ENCODE peak calls at places on chromosomes 11 and 22, in five cellular contexts. One of them, this sample, is unnamed.

GRCh38 chr11:106974831-106975230 is 43.4 kb downstream of the GUCY1A2 start:
- DNase-seq in upper lobe of right lung: no peak
- DNase-seq in spleen: no peak
- DNase-seq in cardiac muscle cell: no peak
- DNase-seq in HepG2: no peak
- DNase-seq in this sample: no peak

GRCh38 chr11:133951484-133952198 is 5.1 kb downstream of the IGSF9B start:
- DNase-seq in upper lobe of right lung: no peak
- DNase-seq in cardiac muscle cell: no peak
- DNase-seq in spleen: no peak
- DNase-seq in HepG2: no peak
- DNase-seq in this sample: no peak

GRCh38 chr11:15775051-15775541 is 581.2 kb downstream of the SOX6 start:
- DNase-seq in spleen: no peak
- DNase-seq in cardiac muscle cell: peak; percentile 1
- DNase-seq in upper lobe of right lung: no peak
- DNase-seq in HepG2: no peak
- DNase-seq in this sample: no peak

GRCh38 chr11:73795925-73796632 is 8.4 kb downstream of the MRPL48 start:
- DNase-seq in HepG2: no peak
- DNase-seq in spleen: no peak
- DNase-seq in upper lobe of right lung: no peak
- DNase-seq in cardiac muscle cell: peak; percentile 29
- DNase-seq in this sample: no peak

GRCh38 chr11:134361241-134361640 is 29.5 kb downstream of the GLB1L2 start:
- DNase-seq in HepG2: no peak
- DNase-seq in upper lobe of right lung: peak; percentile 51
- DNase-seq in cardiac muscle cell: no peak
- DNase-seq in spleen: peak; percentile 70
- DNase-seq in this sample: no peak

GRCh38 chr11:113697798-113698407 is 8.2 kb downstream of the TMPRSS5 start:
- DNase-seq in spleen: no peak
- DNase-seq in HepG2: no peak
- DNase-seq in cardiac muscle cell: no peak
- DNase-seq in upper lobe of right lung: no peak
- DNase-seq in this sample: no peak

GRCh38 chr22:21015051-21016006 is at the start of gene P2RX6:
- DNase-seq in spleen: peak; percentile 61
- DNase-seq in upper lobe of right lung: no peak
- DNase-seq in cardiac muscle cell: no peak
- DNase-seq in HepG2: no peak
- DNase-seq in this sample: no peak

GRCh38 chr11:125075242-125075625 is 12.1 kb downstream of the SLC37A2 start:
- DNase-seq in cardiac muscle cell: no peak
- DNase-seq in spleen: no peak
- DNase-seq in HepG2: no peak
- DNase-seq in upper lobe of right lung: peak; percentile 46
- DNase-seq in this sample: no peak

GRCh38 chr11:59403546-59403945 is 22.7 kb downstream of the OR5A2 start:
- DNase-seq in upper lobe of right lung: no peak
- DNase-seq in HepG2: no peak
- DNase-seq in spleen: no peak
- DNase-seq in cardiac muscle cell: no peak
- DNase-seq in this sample: no peak

GRCh38 chr22:22167791-22168189 is 76.8 kb upstream of the VPREB1 start:
- DNase-seq in upper lobe of right lung: no peak
- DNase-seq in spleen: peak; percentile 83
- DNase-seq in HepG2: no peak
- DNase-seq in cardiac muscle cell: no peak
- DNase-seq in this sample: no peak

GRCh38 chr11:74097838-74098237 is 73.0 kb downstream of the C2CD3 start:
- DNase-seq in HepG2: no peak
- DNase-seq in upper lobe of right lung: no peak
- DNase-seq in cardiac muscle cell: no peak
- DNase-seq in spleen: no peak
- DNase-seq in this sample: no peak

GRCh38 chr11:24949406-24949805 is 452.6 kb downstream of the LUZP2 start:
- DNase-seq in HepG2: no peak
- DNase-seq in upper lobe of right lung: no peak
- DNase-seq in cardiac muscle cell: no peak
- DNase-seq in spleen: no peak
- DNase-seq in this sample: no peak

GRCh38 chr11:65870706-65871681 is 1.6 kb downstream of the EFEMP2 start:
- DNase-seq in HepG2: no peak
- DNase-seq in spleen: peak; percentile 86
- DNase-seq in upper lobe of right lung: no peak
- DNase-seq in cardiac muscle cell: no peak
- DNase-seq in this sample: no peak

GRCh38 chr11:67279589-67280340 is 9.3 kb upstream of the ANKRD13D start:
- DNase-seq in cardiac muscle cell: no peak
- DNase-seq in spleen: peak; percentile 80
- DNase-seq in upper lobe of right lung: peak; percentile 54
- DNase-seq in HepG2: no peak
- DNase-seq in this sample: no peak

GRCh38 chr11:19968860-19969259 is 191.4 kb downstream of the DBX1 start:
- DNase-seq in cardiac muscle cell: no peak
- DNase-seq in upper lobe of right lung: no peak
- DNase-seq in HepG2: no peak
- DNase-seq in spleen: no peak
- DNase-seq in this sample: no peak

GRCh38 chr22:39470462-39471335 is 13.9 kb downstream of the MGAT3 start:
- DNase-seq in HepG2: peak; percentile 37
- DNase-seq in cardiac muscle cell: peak; percentile 54
- DNase-seq in spleen: no peak
- DNase-seq in upper lobe of right lung: no peak
- DNase-seq in this sample: no peak

GRCh38 chr22:44807915-44808690 is 55.7 kb downstream of the ARHGAP8 start:
- DNase-seq in upper lobe of right lung: no peak
- DNase-seq in spleen: no peak
- DNase-seq in cardiac muscle cell: peak; percentile 33
- DNase-seq in HepG2: peak; percentile 15
- DNase-seq in this sample: no peak

GRCh38 chr11:10326080-10326964 is 21.4 kb downstream of the ADM start:
- DNase-seq in upper lobe of right lung: no peak
- DNase-seq in cardiac muscle cell: no peak
- DNase-seq in HepG2: peak; percentile 98
- DNase-seq in spleen: no peak
- DNase-seq in this sample: no peak

GRCh38 chr11:130522284-130522961 is 74.0 kb downstream of the ADAMTS15 start:
- DNase-seq in cardiac muscle cell: peak; percentile 93
- DNase-seq in upper lobe of right lung: peak; percentile 88
- DNase-seq in spleen: no peak
- DNase-seq in HepG2: peak; percentile 10
- DNase-seq in this sample: peak; percentile 85

GRCh38 chr22:44926124-44926475 is 83.7 kb downstream of the PHF21B start:
- DNase-seq in cardiac muscle cell: no peak
- DNase-seq in HepG2: no peak
- DNase-seq in upper lobe of right lung: peak; percentile 40
- DNase-seq in spleen: peak; percentile 55
- DNase-seq in this sample: no peak

GRCh38 chr11:95247883-95248282 is 16.9 kb upstream of the SESN3 start:
- DNase-seq in cardiac muscle cell: no peak
- DNase-seq in upper lobe of right lung: no peak
- DNase-seq in HepG2: no peak
- DNase-seq in spleen: no peak
- DNase-seq in this sample: no peak

GRCh38 chr11:95444309-95445202 is 213.6 kb upstream of the SESN3 start:
- DNase-seq in spleen: no peak
- DNase-seq in upper lobe of right lung: no peak
- DNase-seq in HepG2: no peak
- DNase-seq in cardiac muscle cell: no peak
- DNase-seq in this sample: no peak

GRCh38 chr11:10305262-10305963 is 540 bp downstream of the ADM start:
- DNase-seq in HepG2: peak; percentile 33
- DNase-seq in spleen: peak; percentile 90
- DNase-seq in upper lobe of right lung: peak; percentile 75
- DNase-seq in cardiac muscle cell: peak; percentile 70
- DNase-seq in this sample: no peak

GRCh38 chr11:112049777-112050176 is 24.0 kb downstream of the PIH1D2 start:
- DNase-seq in spleen: no peak
- DNase-seq in cardiac muscle cell: no peak
- DNase-seq in upper lobe of right lung: no peak
- DNase-seq in HepG2: no peak
- DNase-seq in this sample: no peak

GRCh38 chr11:36744375-36745168 is 146.5 kb upstream of the RAG2 start:
- DNase-seq in HepG2: peak; percentile 52
- DNase-seq in cardiac muscle cell: peak; percentile 81
- DNase-seq in spleen: peak; percentile 84
- DNase-seq in upper lobe of right lung: peak; percentile 80
- DNase-seq in this sample: peak; percentile 50

GRCh38 chr22:47367107-47367690 is 604.7 kb downstream of the TBC1D22A start:
- DNase-seq in HepG2: no peak
- DNase-seq in cardiac muscle cell: no peak
- DNase-seq in upper lobe of right lung: no peak
- DNase-seq in spleen: no peak
- DNase-seq in this sample: no peak

GRCh38 chr11:45926536-45927331 is 4.3 kb downstream of the LARGE2 start:
- DNase-seq in spleen: peak; percentile 79
- DNase-seq in HepG2: no peak
- DNase-seq in cardiac muscle cell: no peak
- DNase-seq in upper lobe of right lung: peak; percentile 61
- DNase-seq in this sample: no peak

GRCh38 chr11:128359515-128359914 is 227.8 kb downstream of the ETS1 start:
- DNase-seq in cardiac muscle cell: no peak
- DNase-seq in HepG2: no peak
- DNase-seq in spleen: no peak
- DNase-seq in upper lobe of right lung: no peak
- DNase-seq in this sample: no peak

GRCh38 chr11:96088914-96089313 is 165.0 kb upstream of the MTMR2 start:
- DNase-seq in HepG2: no peak
- DNase-seq in spleen: no peak
- DNase-seq in cardiac muscle cell: no peak
- DNase-seq in upper lobe of right lung: no peak
- DNase-seq in this sample: no peak

GRCh38 chr22:39473856-39474255 is 17.0 kb downstream of the MGAT3 start:
- DNase-seq in HepG2: no peak
- DNase-seq in spleen: no peak
- DNase-seq in upper lobe of right lung: no peak
- DNase-seq in cardiac muscle cell: no peak
- DNase-seq in this sample: no peak

GRCh38 chr11:63802637-63803414 is 10.4 kb upstream of the SPINDOC start:
- DNase-seq in cardiac muscle cell: no peak
- DNase-seq in upper lobe of right lung: no peak
- DNase-seq in HepG2: no peak
- DNase-seq in spleen: peak; percentile 29
- DNase-seq in this sample: no peak

GRCh38 chr11:61345170-61345610 is 12.2 kb downstream of the TKFC start:
- DNase-seq in cardiac muscle cell: no peak
- DNase-seq in upper lobe of right lung: no peak
- DNase-seq in HepG2: no peak
- DNase-seq in spleen: no peak
- DNase-seq in this sample: no peak
- H3K4me3 ChIP-seq in cardiac muscle cell: no peak overlapping the region
- H3K4me3 ChIP-seq in upper lobe of right lung: no peak overlapping the region
- H3K4me3 ChIP-seq in HepG2: no peak overlapping the region
- H3K4me3 ChIP-seq in spleen: no peak overlapping the region
- H3K4me3 ChIP-seq in this sample: no peak overlapping the region

DNA sequence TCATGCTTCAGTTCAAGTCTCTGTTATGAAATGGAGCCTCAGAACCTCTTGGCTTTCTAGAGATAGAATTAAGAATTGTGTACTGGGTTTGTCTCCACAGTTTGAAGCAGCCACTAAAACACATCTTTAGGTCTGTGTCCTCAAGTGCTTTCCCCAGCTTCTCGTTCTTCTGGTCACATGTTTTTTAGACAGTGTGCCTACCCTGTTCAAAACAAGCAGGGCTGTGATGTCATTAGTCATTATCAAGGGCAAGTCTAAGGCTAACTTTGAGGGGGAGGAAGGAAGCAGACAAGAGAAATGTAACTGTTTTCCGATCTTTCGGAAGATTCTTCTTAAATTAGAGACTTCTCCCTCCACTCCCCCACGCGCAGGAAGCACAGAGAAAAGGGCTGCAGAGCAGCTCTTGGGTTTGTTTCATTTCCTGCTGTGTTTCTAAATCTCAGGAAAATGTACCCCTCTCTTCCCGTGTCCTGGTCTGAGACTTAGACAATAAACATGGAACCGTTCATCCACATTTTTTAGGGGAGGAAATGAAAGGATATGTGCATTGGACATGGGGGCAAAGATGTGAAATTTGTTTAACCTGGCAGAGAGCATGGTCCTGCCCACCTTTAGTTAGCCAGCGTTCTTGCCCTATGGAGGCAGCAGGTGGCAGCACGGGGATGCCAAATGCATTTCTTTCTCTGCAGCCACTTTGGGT is 3.1 kb downstream of the AKIP1 start:
- DNase-seq in upper lobe of right lung: no peak
- DNase-seq in cardiac muscle cell: peak; percentile 59
- DNase-seq in HepG2: peak; percentile 37
- DNase-seq in spleen: no peak
- DNase-seq in this sample: no peak
- TF ChIP-seq CTCF in upper lobe of right lung: peak; percentile 70
- TF ChIP-seq CTCF in cardiac muscle cell: peak; percentile 74
- TF ChIP-seq CTCF in HepG2: peak; percentile 85
- TF ChIP-seq CTCF in spleen: peak; percentile 73
- TF ChIP-seq CTCF in this sample: peak; percentile 53

DNA sequence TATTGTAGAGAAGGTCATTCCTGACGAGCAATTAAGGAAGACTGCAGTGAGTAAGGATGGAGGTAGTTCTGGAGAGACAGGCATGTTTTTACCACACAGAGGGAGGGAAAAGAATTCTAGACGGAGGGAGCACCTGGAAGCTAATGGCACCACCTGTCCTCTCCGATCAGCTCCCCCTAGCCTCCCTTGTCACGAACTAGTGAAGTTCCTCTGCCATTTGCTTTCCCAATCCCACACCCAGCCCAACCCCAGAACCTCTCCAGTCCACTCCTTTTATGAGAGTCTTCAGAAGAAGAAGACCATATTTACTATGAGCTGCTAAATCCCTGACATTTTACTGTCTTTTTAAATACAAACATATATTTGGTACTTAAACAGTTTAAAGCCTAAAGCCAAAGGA is 46.0 kb upstream of the HSPA8 start:
- DNase-seq in cardiac muscle cell: no peak
- DNase-seq in upper lobe of right lung: no peak
- DNase-seq in spleen: no peak
- DNase-seq in HepG2: no peak
- DNase-seq in this sample: no peak
- H3K27ac ChIP-seq in cardiac muscle cell: no peak overlapping the region
- H3K27ac ChIP-seq in upper lobe of right lung: no peak overlapping the region
- H3K27ac ChIP-seq in spleen: no peak overlapping the region
- H3K27ac ChIP-seq in HepG2: no peak overlapping the region
- H3K27ac ChIP-seq in this sample: no peak overlapping the region

GRCh38 chr11:82992219-82992618 is 79.5 kb downstream of the RAB30 start:
- DNase-seq in cardiac muscle cell: no peak
- DNase-seq in HepG2: no peak
- DNase-seq in spleen: no peak
- DNase-seq in upper lobe of right lung: no peak
- DNase-seq in this sample: no peak

GRCh38 chr11:82987997-82988396 is 83.7 kb downstream of the RAB30 start:
- DNase-seq in spleen: no peak
- DNase-seq in upper lobe of right lung: no peak
- DNase-seq in HepG2: no peak
- DNase-seq in cardiac muscle cell: no peak
- DNase-seq in this sample: no peak

GRCh38 chr11:82989628-82990404 is 81.9 kb downstream of the RAB30 start:
- DNase-seq in spleen: no peak
- DNase-seq in upper lobe of right lung: no peak
- DNase-seq in HepG2: peak; percentile 78
- DNase-seq in cardiac muscle cell: no peak
- DNase-seq in this sample: no peak

GRCh38 chr11:82986491-82986890 is 85.0 kb downstream of the DDIAS start:
- DNase-seq in cardiac muscle cell: no peak
- DNase-seq in HepG2: no peak
- DNase-seq in upper lobe of right lung: no peak
- DNase-seq in spleen: no peak
- DNase-seq in this sample: no peak

GRCh38 chr11:82988936-82989627 is 82.6 kb downstream of the RAB30 start:
- DNase-seq in HepG2: peak; percentile 96
- DNase-seq in upper lobe of right lung: no peak
- DNase-seq in spleen: no peak
- DNase-seq in cardiac muscle cell: no peak
- DNase-seq in this sample: no peak
- H3K4me3 ChIP-seq in HepG2: peak overlapping the region; percentile 53
- H3K4me3 ChIP-seq in upper lobe of right lung: no peak overlapping the region
- H3K4me3 ChIP-seq in spleen: no peak overlapping the region
- H3K4me3 ChIP-seq in cardiac muscle cell: no peak overlapping the region
- H3K4me3 ChIP-seq in this sample: no peak overlapping the region

This sample was measured in thoracic aorta.